ENCODE peak calls at places on chromosomes 1 and 21, in six cellular contexts. G, D, U, H, W and B are unnamed samples.

GRCh38 chr1:155077758-155078495 is 710 bp upstream of the EFNA3 start:
- DNase-seq in G (peak; percentile 34), D (no peak), U (no peak), H (no peak), W (no peak), B (no peak)

GRCh38 chr1:233600488-233600887 is 13.4 kb upstream of the KCNK1 start:
- DNase-seq in G (no peak), D (no peak), U (no peak), H (no peak), W (no peak), B (no peak)

GRCh38 chr1:115654663-115655306 is 13.0 kb downstream of the VANGL1 start:
- DNase-seq in G (peak; percentile 52), D (no peak), U (no peak), H (peak; percentile 34), W (peak; percentile 41), B (peak; percentile 52)

GRCh38 chr1:202213361-202214088 is 19.9 kb downstream of the LGR6 start:
- DNase-seq in G (peak; percentile 26), D (no peak), U (peak; percentile 59), H (no peak), W (no peak), B (no peak)

GRCh38 chr1:241376711-241377110 is 19.7 kb upstream of the RGS7 start:
- DNase-seq in G (no peak), D (no peak), U (no peak), H (no peak), W (no peak), B (no peak)

GRCh38 chr1:5971471-5972197 is 20.6 kb downstream of the NPHP4 start:
- DNase-seq in G (no peak), D (no peak), U (no peak), H (no peak), W (no peak), B (no peak)

GRCh38 chr1:210445485-210445884 is 116.8 kb downstream of the HHAT start:
- DNase-seq in G (no peak), D (no peak), U (no peak), H (no peak), W (no peak), B (no peak)

GRCh38 chr1:18913065-18913502 is 10.7 kb upstream of the ALDH4A1 start:
- DNase-seq in G (peak; percentile 78), D (peak; percentile 56), U (peak; percentile 74), H (peak; percentile 84), W (peak; percentile 82), B (peak; percentile 82)

GRCh38 chr1:209190591-209191241 is 392.8 kb upstream of the CAMK1G start:
- DNase-seq in G (peak; percentile 60), D (no peak), U (peak; percentile 46), H (peak; percentile 25), W (no peak), B (peak; percentile 44)

GRCh38 chr1:2496087-2496622 is 20.1 kb downstream of the PLCH2 start:
- DNase-seq in G (no peak), D (no peak), U (no peak), H (no peak), W (no peak), B (no peak)

GRCh38 chr21:16851054-16851453 is 661.8 kb upstream of the CXADR start:
- DNase-seq in G (peak; percentile 2), D (no peak), U (no peak), H (no peak), W (no peak), B (no peak)

GRCh38 chr1:151056149-151056548 is 3.3 kb downstream of the CDC42SE1 start:
- DNase-seq in G (peak; percentile 36), D (no peak), U (no peak), H (no peak), W (no peak), B (no peak)

GRCh38 chr1:151055581-151055980 is 3.8 kb downstream of the CDC42SE1 start:
- DNase-seq in G (no peak), D (no peak), U (no peak), H (no peak), W (no peak), B (no peak)

GRCh38 chr1:151051356-151052009 is 3.9 kb downstream of the C1orf56 start:
- DNase-seq in G (no peak), D (no peak), U (no peak), H (no peak), W (no peak), B (no peak)

GRCh38 chr1:151056574-151056973 is 2.8 kb downstream of the CDC42SE1 start:
- DNase-seq in G (no peak), D (no peak), U (no peak), H (no peak), W (no peak), B (no peak)

GRCh38 chr1:151054971-151055547 is 4.4 kb downstream of the CDC42SE1 start:
- DNase-seq in G (no peak), D (no peak), U (no peak), H (no peak), W (no peak), B (peak; percentile 71)
- TF ChIP-seq POLR2A in G (no peak), D (no peak), U (no peak), H (no peak), W (no peak), B (peak; percentile 23)

DNA sequence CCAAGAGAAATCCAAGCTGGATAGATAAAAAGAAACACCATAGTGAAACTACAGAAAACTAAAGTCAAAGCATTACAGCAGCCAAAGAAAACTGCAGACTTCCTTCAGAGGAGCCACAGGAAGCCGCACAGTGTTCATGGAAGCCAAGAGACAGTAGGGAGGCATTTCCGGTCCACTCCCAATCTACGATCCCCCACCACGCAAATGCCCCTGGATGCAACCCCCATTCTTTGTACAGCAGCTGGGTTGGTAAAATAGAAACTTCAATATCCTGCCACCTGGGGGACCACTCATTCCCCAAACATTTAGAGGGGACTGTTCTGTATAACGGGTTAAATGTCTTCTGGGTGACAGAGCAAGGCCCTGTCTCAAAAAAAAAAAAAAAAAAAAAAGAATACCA is 43.9 kb upstream of the TSPEAR start:
- DNase-seq in G (no peak), D (no peak), U (no peak), H (no peak), W (no peak), B (no peak)
- TF ChIP-seq POLR2A in G (no peak), D (no peak), U (no peak), H (no peak), W (no peak), B (no peak)

DNA sequence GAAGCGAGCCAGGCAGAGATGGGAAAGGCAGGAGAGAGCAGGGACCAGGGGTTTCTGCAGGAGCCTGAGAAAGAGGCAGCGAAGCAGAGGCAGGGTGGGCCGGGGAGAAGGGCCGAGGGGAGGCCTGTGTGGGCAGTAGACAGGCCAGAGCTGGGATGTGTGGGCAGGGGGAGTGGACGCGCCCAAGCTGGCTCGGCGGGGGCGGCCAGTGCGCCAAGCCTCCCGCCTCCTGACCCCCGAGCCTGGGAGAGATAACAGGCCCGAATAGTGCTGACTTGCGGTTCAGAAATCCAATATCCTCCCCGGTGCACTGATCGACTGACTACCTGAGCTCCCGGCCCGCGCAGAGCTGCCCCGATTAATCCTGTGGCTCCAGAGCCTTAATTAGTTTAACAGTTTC is 41.9 kb downstream of the AHDC1 start:
- DNase-seq in G (no peak), D (no peak), U (no peak), H (peak; percentile 31), W (no peak), B (no peak)
- TF ChIP-seq POLR2A in G (no peak), D (no peak), U (no peak), H (no peak), W (no peak), B (no peak)

DNA sequence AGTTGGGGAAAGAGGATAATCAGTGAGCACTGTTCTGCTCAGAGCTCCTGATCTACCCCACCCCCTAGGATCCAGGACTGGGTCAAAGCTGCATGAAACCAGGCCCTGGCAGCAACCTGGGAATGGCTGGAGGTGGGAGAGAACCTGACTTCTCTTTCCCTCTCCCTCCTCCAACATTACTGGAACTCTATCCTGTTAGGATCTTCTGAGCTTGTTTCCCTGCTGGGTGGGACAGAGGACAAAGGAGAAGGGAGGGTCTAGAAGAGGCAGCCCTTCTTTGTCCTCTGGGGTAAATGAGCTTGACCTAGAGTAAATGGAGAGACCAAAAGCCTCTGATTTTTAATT is 42.7 kb downstream of the YARS1 start:
- DNase-seq in G (no peak), D (no peak), U (no peak), H (no peak), W (no peak), B (no peak)
- TF ChIP-seq POLR2A in G (no peak), D (no peak), U (no peak), H (no peak), W (no peak), B (no peak)